ENCODE peak calls at places on chromosomes 7 and 10, in five cellular contexts. Q is PC-9, U is adrenal gland, C is transverse colon, N is GM23338. P is an unnamed sample. For H3K36me3, the result is how much of the 10 kb centered on the place peaks cover.

GRCh38 chr10:31952066-31952465 is 23.4 kb upstream of the ARHGAP12 start:
- DNase-seq in Q (no peak), U (no peak), C (no peak), N (no peak), P (no peak)

GRCh38 chr10:77125231-77125630 is 512.4 kb downstream of the KCNMA1 start:
- DNase-seq in Q (no peak), U (no peak), C (no peak), N (no peak), P (no peak)

GRCh38 chr7:142553216-142553615 is 196.1 kb upstream of the PRSS1 start:
- DNase-seq in Q (peak), U (no peak), C (no peak), N (no peak), P (no peak)

GRCh38 chr7:159008055-159008405 is 136.6 kb downstream of the VIPR2 start:
- DNase-seq in Q (no peak), U (no peak), C (no peak), N (no peak), P (no peak)

GRCh38 chr7:22843681-22844309 is 21.1 kb upstream of the TOMM7 start:
- DNase-seq in Q (peak), U (no peak), C (no peak), N (no peak), P (no peak)

GRCh38 chr7:127135871-127136485 is 116.8 kb downstream of the GRM8 start:
- DNase-seq in Q (no peak), U (no peak), C (no peak), N (no peak), P (no peak)

GRCh38 chr7:122304996-122305421 is 459 bp upstream of the FEZF1 start:
- DNase-seq in Q (no peak), U (no peak), C (no peak), N (peak), P (no peak)

GRCh38 chr10:74827694-74828093 is 1.3 kb downstream of the KAT6B start:
- DNase-seq in Q (no peak), U (no peak), C (no peak), N (no peak), P (no peak)

GRCh38 chr10:57579926-57580325 is 687.8 kb downstream of the IPMK start:
- DNase-seq in Q (no peak), U (no peak), C (no peak), N (peak), P (peak)

GRCh38 chr7:36598056-36598675 is 126.1 kb downstream of the AOAH start:
- DNase-seq in Q (no peak), U (no peak), C (no peak), N (no peak), P (no peak)

GRCh38 chr10:82813856-82814255 is 938.9 kb downstream of the NRG3 start:
- DNase-seq in Q (no peak), U (no peak), C (no peak), N (no peak), P (no peak)

GRCh38 chr7:76328390-76328789 is 25.9 kb downstream of the HSPB1 start:
- DNase-seq in Q (no peak), U (peak), C (no peak), N (no peak), P (no peak)

GRCh38 chr7:75711634-75712494 is 26.9 kb downstream of the HIP1 start:
- DNase-seq in Q (no peak), U (no peak), C (no peak), N (no peak), P (peak)

GRCh38 chr10:89086801-89087513 is 96.4 kb downstream of the FAS start:
- DNase-seq in Q (no peak), U (peak), C (peak), N (peak), P (peak)

DNA sequence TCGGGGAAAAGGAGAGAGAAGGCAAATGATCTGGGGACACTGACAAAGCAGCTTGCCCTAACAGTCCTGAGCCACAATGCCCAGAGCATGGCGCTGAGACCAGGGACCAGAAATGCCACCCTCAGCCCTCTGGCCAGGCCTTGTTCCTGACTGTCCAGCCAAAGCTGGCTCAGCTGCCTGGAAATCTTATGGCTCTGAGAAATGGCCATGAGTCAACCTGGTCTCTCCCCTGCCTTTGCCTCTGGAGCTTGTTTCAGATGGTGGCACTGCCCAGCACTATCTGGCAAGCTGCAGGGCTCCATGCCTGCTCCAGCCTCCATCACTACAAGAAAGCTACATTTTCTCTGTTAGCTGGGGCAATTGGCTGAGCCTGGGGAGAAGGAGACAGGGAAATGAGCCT is 90.5 kb upstream of the PLXNA4 start:
- DNase-seq in Q (peak), U (no peak), C (no peak), N (no peak), P (no peak)
- H3K4me3 ChIP-seq in Q (no peak), U (no peak), C (no peak), N (no peak), P (no peak)

GRCh38 chr7:5362466-5362865 is 61.2 kb downstream of the TNRC18 start:
- DNase-seq in Q (no peak), U (no peak), C (no peak), N (no peak), P (no peak)

GRCh38 chr7:5370454-5371353 is 52.9 kb downstream of the TNRC18 start:
- DNase-seq in Q (no peak), U (no peak), C (no peak), N (no peak), P (no peak)

GRCh38 chr7:5373300-5373699 is 50.3 kb downstream of the TNRC18 start:
- DNase-seq in Q (peak), U (no peak), C (no peak), N (no peak), P (no peak)

GRCh38 chr7:5363729-5364128 is 59.9 kb downstream of the TNRC18 start:
- DNase-seq in Q (no peak), U (no peak), C (no peak), N (no peak), P (no peak)

DNA sequence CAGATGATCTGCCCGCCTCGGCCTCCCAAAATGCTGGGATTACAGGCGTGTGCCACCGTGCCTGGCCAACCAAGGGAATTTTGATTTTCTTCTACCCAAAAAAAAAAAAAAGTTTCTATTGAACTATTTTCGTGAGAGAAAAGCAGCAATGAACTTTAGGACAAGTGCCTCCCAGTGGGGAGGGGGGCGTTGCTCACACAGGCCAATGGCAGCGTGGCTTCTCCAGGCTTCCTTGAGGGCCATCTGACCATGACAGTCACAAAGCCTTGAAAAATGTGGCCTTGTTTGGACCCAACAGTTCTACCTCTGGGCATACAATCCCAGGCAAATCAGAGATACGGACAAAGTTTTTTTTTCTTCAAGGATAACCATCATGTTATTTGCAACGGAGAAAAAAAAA is 56.0 kb downstream of the TNRC18 start:
- DNase-seq in Q (no peak), U (peak), C (no peak), N (no peak), P (no peak)
- H3K36me3 ChIP-seq in Q (under half), U (under half), C (under half), N (under half), P (half or more)

DNA sequence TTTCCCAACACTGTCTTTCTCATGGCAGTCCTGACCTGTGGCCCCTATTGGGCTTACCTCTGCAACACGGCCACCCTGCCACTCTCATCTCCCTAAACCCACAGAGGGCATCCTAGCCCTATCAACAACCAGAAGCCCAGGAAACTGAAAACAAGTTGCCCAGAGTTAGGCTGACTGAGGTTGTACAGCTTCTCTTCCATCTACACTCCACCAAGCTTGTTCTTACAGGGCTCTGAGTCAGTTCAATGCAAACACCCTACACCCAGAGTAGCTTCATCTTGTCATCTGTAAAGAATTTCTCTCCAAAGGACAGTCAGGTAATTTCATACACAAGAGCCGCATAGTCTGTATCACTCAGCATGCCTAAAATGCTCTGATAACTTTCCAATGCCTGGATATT is 175.4 kb downstream of the ARID5B start:
- DNase-seq in Q (peak), U (no peak), C (no peak), N (no peak), P (no peak)
- TF ChIP-seq CTCF in Q (no peak), U (no peak), C (no peak), N (peak), P (no peak)

DNA sequence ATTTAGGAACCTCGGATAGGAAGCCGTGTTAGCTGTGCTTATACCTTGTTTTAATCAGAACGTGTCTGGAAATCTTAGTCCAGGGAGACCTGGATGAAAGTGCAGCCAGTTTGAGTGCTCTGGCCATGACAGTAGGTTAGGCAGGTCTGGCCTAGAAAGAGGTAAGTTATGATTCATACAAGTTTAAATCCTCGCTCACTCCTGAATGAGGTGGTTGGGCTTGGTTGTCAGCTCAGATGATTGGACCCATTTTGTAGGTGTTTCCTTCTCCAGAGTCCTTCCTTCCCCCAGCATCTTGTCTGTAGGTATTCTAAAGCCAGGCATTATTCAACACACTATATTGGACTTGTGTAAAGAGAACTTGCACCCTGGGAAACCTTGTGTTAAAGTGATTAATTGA is 561.9 kb upstream of the GALNT17 start:
- DNase-seq in Q (no peak), U (no peak), C (no peak), N (no peak), P (no peak)
- H3K4me3 ChIP-seq in Q (no peak), U (no peak), C (no peak), N (no peak), P (no peak)

GRCh38 chr7:1481300-1481699 is 22.0 kb upstream of the MICALL2 start:
- DNase-seq in Q (no peak), U (no peak), C (no peak), N (no peak), P (no peak)
- H3K36me3 ChIP-seq in Q (under half), U (under half), C (under half), N (under half), P (under half)

GRCh38 chr10:131453772-131454634 is 142.5 kb upstream of the TCERG1L start:
- DNase-seq in Q (no peak), U (peak), C (peak), N (peak), P (peak)
- TF ChIP-seq CTCF in Q (peak), U (peak), C (peak), N (peak), P (peak)

GRCh38 chr10:117450940-117451339 is 75.7 kb upstream of the PDZD8 start:
- DNase-seq in Q (no peak), U (no peak), C (no peak), N (no peak), P (no peak)
- H3K4me3 ChIP-seq in Q (no peak), U (no peak), C (no peak), N (no peak), P (no peak)